ENCODE peak calls at places on chromosome 11, in five cellular contexts. One of them, this sample, is unnamed.

GRCh38 chr11:130124096-130124495 is 35.5 kb upstream of the ST14 start:
- DNase-seq in HepG2: peak
- DNase-seq in HCT116: peak
- DNase-seq in H1: no peak
- DNase-seq in GM12878: no peak
- DNase-seq in this sample: no peak

GRCh38 chr11:280762-281485 is 2.7 kb downstream of the NLRP6 start:
- DNase-seq in HepG2: no peak
- DNase-seq in HCT116: no peak
- DNase-seq in H1: peak
- DNase-seq in GM12878: no peak
- DNase-seq in this sample: no peak

GRCh38 chr11:68818181-68818580 is 23.5 kb downstream of the CPT1A start:
- DNase-seq in HepG2: no peak
- DNase-seq in HCT116: no peak
- DNase-seq in H1: no peak
- DNase-seq in GM12878: no peak
- DNase-seq in this sample: no peak

GRCh38 chr11:69211540-69212120 is 55.9 kb downstream of the SMIM38 start:
- DNase-seq in HepG2: no peak
- DNase-seq in HCT116: no peak
- DNase-seq in H1: no peak
- DNase-seq in GM12878: no peak
- DNase-seq in this sample: no peak

GRCh38 chr11:99920956-99921355 is 766.1 kb upstream of the ARHGAP42 start:
- DNase-seq in HepG2: no peak
- DNase-seq in HCT116: no peak
- DNase-seq in H1: no peak
- DNase-seq in GM12878: no peak
- DNase-seq in this sample: no peak

GRCh38 chr11:44775366-44776356 is 48.9 kb downstream of the TSPAN18 start:
- DNase-seq in HepG2: peak
- DNase-seq in HCT116: peak
- DNase-seq in H1: peak
- DNase-seq in GM12878: no peak
- DNase-seq in this sample: peak

GRCh38 chr11:28384418-28384817 is 276.2 kb downstream of the METTL15 start:
- DNase-seq in HepG2: no peak
- DNase-seq in HCT116: no peak
- DNase-seq in H1: no peak
- DNase-seq in GM12878: no peak
- DNase-seq in this sample: no peak

GRCh38 chr11:12090061-12090572 is 20.3 kb upstream of the MICAL2 start:
- DNase-seq in HepG2: no peak
- DNase-seq in HCT116: peak
- DNase-seq in H1: no peak
- DNase-seq in GM12878: no peak
- DNase-seq in this sample: peak

GRCh38 chr11:108983621-108984020 is 318.8 kb downstream of the DDX10 start:
- DNase-seq in HepG2: no peak
- DNase-seq in HCT116: no peak
- DNase-seq in H1: no peak
- DNase-seq in GM12878: no peak
- DNase-seq in this sample: no peak

GRCh38 chr11:106937113-106937512 is 81.2 kb downstream of the GUCY1A2 start:
- DNase-seq in HepG2: no peak
- DNase-seq in HCT116: no peak
- DNase-seq in H1: no peak
- DNase-seq in GM12878: no peak
- DNase-seq in this sample: no peak

GRCh38 chr11:48063424-48063978 is 83.1 kb downstream of the PTPRJ start:
- DNase-seq in HepG2: no peak
- DNase-seq in HCT116: peak
- DNase-seq in H1: no peak
- DNase-seq in GM12878: no peak
- DNase-seq in this sample: no peak

GRCh38 chr11:123430736-123431356 is 777 bp downstream of the GRAMD1B start:
- DNase-seq in HepG2: no peak
- DNase-seq in HCT116: no peak
- DNase-seq in H1: peak
- DNase-seq in GM12878: no peak
- DNase-seq in this sample: no peak

GRCh38 chr11:74006743-74007304 is 2.1 kb downstream of the UCP3 start:
- DNase-seq in HepG2: no peak
- DNase-seq in HCT116: no peak
- DNase-seq in H1: no peak
- DNase-seq in GM12878: no peak
- DNase-seq in this sample: no peak

GRCh38 chr11:39570526-39570925 is 1888.9 kb downstream of the LRRC4C start:
- DNase-seq in HepG2: no peak
- DNase-seq in HCT116: no peak
- DNase-seq in H1: no peak
- DNase-seq in GM12878: no peak
- DNase-seq in this sample: no peak

GRCh38 chr11:118980191-118980881 is 8.8 kb downstream of the FOXR1 start:
- DNase-seq in HepG2: no peak
- DNase-seq in HCT116: no peak
- DNase-seq in H1: peak
- DNase-seq in GM12878: no peak
- DNase-seq in this sample: peak

GRCh38 chr11:73980001-73980960 is 2.4 kb downstream of the UCP2 start:
- DNase-seq in HepG2: peak
- DNase-seq in HCT116: no peak
- DNase-seq in H1: no peak
- DNase-seq in GM12878: peak
- DNase-seq in this sample: peak

GRCh38 chr11:131897976-131898375 is 527.6 kb downstream of the NTM start:
- DNase-seq in HepG2: no peak
- DNase-seq in HCT116: no peak
- DNase-seq in H1: no peak
- DNase-seq in GM12878: no peak
- DNase-seq in this sample: no peak

GRCh38 chr11:69280994-69281393 is 13.0 kb upstream of the MYEOV start:
- DNase-seq in HepG2: no peak
- DNase-seq in HCT116: peak
- DNase-seq in H1: no peak
- DNase-seq in GM12878: no peak
- DNase-seq in this sample: no peak

GRCh38 chr11:2143652-2144548 is 4.7 kb upstream of the IGF2 start:
- DNase-seq in HepG2: no peak
- DNase-seq in HCT116: no peak
- DNase-seq in H1: no peak
- DNase-seq in GM12878: no peak
- DNase-seq in this sample: peak
- TF ChIP-seq EZH2 in HepG2: peak
- TF ChIP-seq EZH2 in HCT116: no peak
- TF ChIP-seq EZH2 in H1: peak
- TF ChIP-seq EZH2 in GM12878: no peak
- TF ChIP-seq EZH2 in this sample: no peak

DNA sequence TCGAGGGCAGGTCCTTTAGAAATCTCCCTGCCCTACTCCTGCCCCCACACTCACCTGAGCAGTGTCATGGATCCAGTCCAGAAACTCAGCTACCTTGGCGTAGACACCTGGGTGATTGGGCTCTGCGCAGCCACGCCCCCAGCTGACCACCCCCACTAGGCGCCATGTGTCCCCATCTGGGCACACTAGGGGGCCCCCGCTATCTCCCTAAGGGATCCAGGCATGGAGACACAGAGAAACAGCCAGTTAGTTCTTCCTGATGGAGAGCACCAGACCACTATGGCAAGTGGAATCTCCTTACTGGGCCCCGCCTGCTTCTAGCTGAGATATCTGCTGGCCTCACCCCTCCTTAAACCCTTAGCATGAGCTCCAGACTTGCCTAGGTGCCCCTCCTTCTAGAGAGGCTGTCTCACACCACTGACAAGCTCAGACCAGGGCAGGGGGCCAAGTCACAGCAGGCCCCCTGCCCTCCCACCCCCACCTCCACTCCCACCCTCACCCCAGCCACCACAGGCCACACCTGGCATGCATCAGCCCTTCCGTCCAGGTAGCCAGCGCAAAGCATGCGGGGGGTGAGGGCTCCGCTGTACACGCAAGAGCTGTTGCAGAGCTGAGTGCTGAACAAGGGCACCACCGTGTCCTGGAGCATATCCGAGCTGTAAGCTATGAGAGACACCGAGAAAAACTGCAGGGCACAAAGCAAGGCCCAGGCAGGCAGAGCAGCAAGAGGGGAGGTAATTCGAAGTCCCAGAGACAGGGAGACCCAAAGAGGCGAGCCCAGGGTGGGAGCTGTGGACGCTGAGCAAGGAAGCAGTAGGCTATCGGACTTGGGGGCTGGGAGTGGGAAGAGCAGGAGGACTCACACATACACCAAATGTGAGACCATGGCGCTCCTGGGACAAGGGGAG is 16.1 kb downstream of the TMPRSS5 start:
- DNase-seq in HepG2: no peak
- DNase-seq in HCT116: peak
- DNase-seq in H1: no peak
- DNase-seq in GM12878: no peak
- DNase-seq in this sample: peak
- TF ChIP-seq RAD21 in HepG2: no peak
- TF ChIP-seq RAD21 in HCT116: no peak
- TF ChIP-seq RAD21 in H1: no peak
- TF ChIP-seq RAD21 in GM12878: no peak
- TF ChIP-seq RAD21 in this sample: no peak

GRCh38 chr11:8242113-8242475 is 21.6 kb downstream of the LMO1 start:
- DNase-seq in HepG2: no peak
- DNase-seq in HCT116: no peak
- DNase-seq in H1: no peak
- DNase-seq in GM12878: no peak
- DNase-seq in this sample: no peak
- TF ChIP-seq EZH2 in HepG2: no peak
- TF ChIP-seq EZH2 in HCT116: no peak
- TF ChIP-seq EZH2 in H1: no peak
- TF ChIP-seq EZH2 in GM12878: no peak
- TF ChIP-seq EZH2 in this sample: no peak

GRCh38 chr11:102623128-102623527 is 2.0 kb downstream of the MMP20 start:
- DNase-seq in HepG2: no peak
- DNase-seq in HCT116: no peak
- DNase-seq in H1: no peak
- DNase-seq in GM12878: no peak
- DNase-seq in this sample: no peak
- TF ChIP-seq RAD21 in HepG2: no peak
- TF ChIP-seq RAD21 in HCT116: no peak
- TF ChIP-seq RAD21 in H1: no peak
- TF ChIP-seq RAD21 in GM12878: no peak
- TF ChIP-seq RAD21 in this sample: no peak

GRCh38 chr11:101582242-101583052 is 1.4 kb downstream of the TRPC6 start:
- DNase-seq in HepG2: no peak
- DNase-seq in HCT116: no peak
- DNase-seq in H1: peak
- DNase-seq in GM12878: no peak
- DNase-seq in this sample: no peak
- TF ChIP-seq EZH2 in HepG2: no peak
- TF ChIP-seq EZH2 in HCT116: no peak
- TF ChIP-seq EZH2 in H1: peak
- TF ChIP-seq EZH2 in GM12878: no peak
- TF ChIP-seq EZH2 in this sample: no peak

GRCh38 chr11:24391165-24391564 is 105.7 kb upstream of the LUZP2 start:
- DNase-seq in HepG2: no peak
- DNase-seq in HCT116: no peak
- DNase-seq in H1: no peak
- DNase-seq in GM12878: no peak
- DNase-seq in this sample: no peak

GRCh38 chr11:24389575-24389974 is 107.3 kb upstream of the LUZP2 start:
- DNase-seq in HepG2: no peak
- DNase-seq in HCT116: no peak
- DNase-seq in H1: no peak
- DNase-seq in GM12878: no peak
- DNase-seq in this sample: no peak

GRCh38 chr11:24383137-24383536 is 113.7 kb upstream of the LUZP2 start:
- DNase-seq in HepG2: no peak
- DNase-seq in HCT116: no peak
- DNase-seq in H1: no peak
- DNase-seq in GM12878: no peak
- DNase-seq in this sample: no peak

GRCh38 chr11:24386551-24387404 is 110.1 kb upstream of the LUZP2 start:
- DNase-seq in HepG2: peak
- DNase-seq in HCT116: no peak
- DNase-seq in H1: no peak
- DNase-seq in GM12878: no peak
- DNase-seq in this sample: no peak
- TF ChIP-seq RAD21 in HepG2: no peak
- TF ChIP-seq RAD21 in HCT116: no peak
- TF ChIP-seq RAD21 in H1: peak
- TF ChIP-seq RAD21 in GM12878: peak
- TF ChIP-seq RAD21 in this sample: no peak

GRCh38 chr11:92227954-92228935 is 3.6 kb downstream of the FAT3 start:
- DNase-seq in HepG2: no peak
- DNase-seq in HCT116: no peak
- DNase-seq in H1: no peak
- DNase-seq in GM12878: no peak
- DNase-seq in this sample: no peak
- TF ChIP-seq EZH2 in HepG2: no peak
- TF ChIP-seq EZH2 in HCT116: no peak
- TF ChIP-seq EZH2 in H1: no peak
- TF ChIP-seq EZH2 in GM12878: no peak
- TF ChIP-seq EZH2 in this sample: no peak

GRCh38 chr11:66886671-66887221 is 29.9 kb downstream of the LRFN4 start:
- DNase-seq in HepG2: no peak
- DNase-seq in HCT116: peak
- DNase-seq in H1: no peak
- DNase-seq in GM12878: no peak
- DNase-seq in this sample: peak
- TF ChIP-seq RAD21 in HepG2: no peak
- TF ChIP-seq RAD21 in HCT116: no peak
- TF ChIP-seq RAD21 in H1: no peak
- TF ChIP-seq RAD21 in GM12878: no peak
- TF ChIP-seq RAD21 in this sample: no peak

DNA sequence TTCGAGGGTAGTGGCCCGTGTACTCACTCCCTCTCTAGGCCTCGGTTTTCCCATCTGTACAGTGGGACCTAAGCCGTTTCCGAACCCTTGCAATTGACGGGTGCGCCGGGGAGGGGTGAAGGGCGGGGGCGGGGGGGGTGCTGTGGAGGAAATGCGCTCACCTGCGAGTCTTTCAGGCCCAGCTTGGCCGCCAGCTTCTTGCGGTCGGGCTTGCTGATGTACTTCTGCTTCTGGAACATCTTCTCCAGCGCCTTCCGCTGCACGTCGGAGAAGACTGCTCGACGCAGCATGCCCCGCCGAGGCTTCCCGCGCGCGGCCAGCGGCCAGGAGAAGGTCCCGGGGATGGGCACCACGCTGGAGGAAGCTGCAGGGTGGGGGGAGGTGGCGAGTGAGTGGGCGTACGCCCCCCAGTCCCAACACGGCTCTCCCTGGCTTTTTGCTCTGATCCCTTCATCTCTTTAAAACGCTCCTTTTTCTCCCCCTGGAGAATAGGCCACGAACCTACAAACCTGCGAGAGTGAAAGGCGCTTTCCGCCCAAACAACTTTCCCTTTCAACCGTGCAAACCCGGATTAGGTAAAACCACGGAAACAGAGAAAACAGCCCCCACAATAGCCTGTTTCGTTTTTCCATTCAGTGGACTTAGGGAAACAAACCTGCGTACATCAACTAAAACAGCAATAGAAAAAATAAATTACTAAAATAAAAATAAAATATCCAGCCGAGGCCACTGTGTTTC is 3.2 kb downstream of the DBX1 start:
- DNase-seq in HepG2: no peak
- DNase-seq in HCT116: no peak
- DNase-seq in H1: no peak
- DNase-seq in GM12878: no peak
- DNase-seq in this sample: no peak
- TF ChIP-seq EZH2 in HepG2: no peak
- TF ChIP-seq EZH2 in HCT116: no peak
- TF ChIP-seq EZH2 in H1: peak
- TF ChIP-seq EZH2 in GM12878: no peak
- TF ChIP-seq EZH2 in this sample: no peak